ENCODE peak calls at places on chromosomes 7 and 10, in four cellular contexts. U is right lobe of liver, Q is GM23338, B is HCT116. S is an unnamed sample.

GRCh38 chr10:25758041-25758457 is 176.0 kb upstream of the MYO3A start:
- DNase-seq in U (no peak), Q (peak), B (peak), S (no peak)

GRCh38 chr10:14603539-14604102 is 171.1 kb downstream of the FAM107B start:
- DNase-seq in U (no peak), Q (peak), B (no peak), S (no peak)

GRCh38 chr7:103106336-103107070 is 31.6 kb downstream of the ARMC10 start:
- DNase-seq in U (peak), Q (peak), B (no peak), S (no peak)

GRCh38 chr7:117320523-117320922 is 2.3 kb downstream of the WNT2 start:
- DNase-seq in U (no peak), Q (no peak), B (no peak), S (no peak)

GRCh38 chr7:159068893-159069448 is 75.7 kb downstream of the VIPR2 start:
- DNase-seq in U (no peak), Q (no peak), B (no peak), S (no peak)

GRCh38 chr10:91163269-91163708 is 57.2 kb upstream of the PCGF5 start:
- DNase-seq in U (peak), Q (peak), B (peak), S (peak)

GRCh38 chr10:84012831-84013458 is 126.4 kb upstream of the GHITM start:
- DNase-seq in U (no peak), Q (no peak), B (no peak), S (no peak)

GRCh38 chr7:32357535-32358277 is 132.5 kb downstream of the LSM5 start:
- DNase-seq in U (no peak), Q (peak), B (peak), S (no peak)

GRCh38 chr10:17234541-17234940 is 6.5 kb downstream of the VIM start:
- DNase-seq in U (no peak), Q (no peak), B (no peak), S (no peak)

GRCh38 chr10:4083509-4084003 is 298.5 kb upstream of the KLF6 start:
- DNase-seq in U (no peak), Q (peak), B (no peak), S (no peak)

GRCh38 chr7:78959471-78959870 is 494.0 kb downstream of the MAGI2 start:
- DNase-seq in U (no peak), Q (no peak), B (no peak), S (no peak)

GRCh38 chr7:70334883-70335282 is 736.6 kb downstream of the AUTS2 start:
- DNase-seq in U (no peak), Q (no peak), B (no peak), S (no peak)

GRCh38 chr7:4703532-4703931 is 21.4 kb downstream of the FOXK1 start:
- DNase-seq in U (no peak), Q (no peak), B (no peak), S (no peak)

GRCh38 chr10:119233821-119234220 is 26.4 kb downstream of the GRK5 start:
- DNase-seq in U (no peak), Q (no peak), B (no peak), S (no peak)

GRCh38 chr7:7428806-7429205 is 106.9 kb downstream of the COL28A1 start:
- DNase-seq in U (no peak), Q (no peak), B (no peak), S (no peak)

GRCh38 chr7:132650498-132650897 is 74.2 kb upstream of the PLXNA4 start:
- DNase-seq in U (no peak), Q (peak), B (no peak), S (no peak)

GRCh38 chr10:47268696-47269095 is 31.3 kb upstream of the GDF10 start:
- DNase-seq in U (no peak), Q (peak), B (no peak), S (no peak)

GRCh38 chr10:47266602-47267001 is 33.4 kb upstream of the GDF10 start:
- DNase-seq in U (no peak), Q (no peak), B (no peak), S (no peak)

GRCh38 chr10:47264797-47265281 is 35.2 kb upstream of the GDF10 start:
- DNase-seq in U (no peak), Q (no peak), B (no peak), S (peak)

DNA sequence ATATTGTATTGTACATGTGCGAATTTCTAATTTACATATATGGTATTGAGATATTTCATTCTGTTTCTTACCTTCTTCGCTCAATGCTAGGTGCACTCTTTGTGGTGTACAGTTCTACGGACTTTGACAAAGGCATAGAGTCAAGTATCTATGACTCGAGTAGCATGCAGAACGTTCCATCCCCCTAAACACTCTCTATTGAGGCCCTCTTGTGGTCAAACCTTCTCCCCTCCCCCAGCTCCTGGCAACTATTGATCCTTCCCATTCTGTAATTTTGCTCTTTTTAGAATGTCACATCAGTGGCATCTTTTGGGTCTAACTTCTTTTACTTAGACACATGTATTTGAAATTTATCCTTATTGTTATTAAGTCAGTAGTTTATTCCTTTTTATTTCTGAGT is 30.7 kb upstream of the GDF10 start:
- DNase-seq in U (no peak), Q (peak), B (no peak), S (no peak)
- TF ChIP-seq CTCF in U (no peak), Q (peak), B (no peak), S (no peak)

DNA sequence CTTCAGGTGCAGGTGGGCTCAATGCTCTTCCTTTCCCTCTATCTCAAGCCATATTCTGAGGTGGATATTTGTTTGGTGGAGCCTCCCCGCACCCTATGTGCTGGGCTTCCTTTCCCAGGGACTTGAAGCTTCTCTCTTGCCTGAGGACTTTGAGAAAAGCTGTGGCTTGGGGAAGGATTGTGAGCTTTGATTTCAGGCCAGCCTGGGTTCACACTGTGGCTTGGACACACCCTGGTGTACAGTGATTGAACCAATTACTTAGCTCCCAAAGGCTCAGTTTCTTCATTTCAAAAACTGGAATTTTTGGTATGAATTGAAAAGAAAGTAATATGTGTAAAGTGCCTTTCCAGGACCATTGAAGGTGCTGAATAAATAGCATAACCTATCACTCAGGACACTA is 224.5 kb upstream of the GLI3 start:
- DNase-seq in U (no peak), Q (no peak), B (no peak), S (no peak)
- TF ChIP-seq CTCF in U (no peak), Q (no peak), B (no peak), S (no peak)

GRCh38 chr7:24722386-24723177 is 34.7 kb downstream of the GSDME start:
- DNase-seq in U (no peak), Q (peak), B (no peak), S (no peak)
- TF ChIP-seq CTCF in U (no peak), Q (peak), B (peak), S (no peak)

GRCh38 chr7:66013938-66014337 is 31.9 kb upstream of the GUSB start:
- DNase-seq in U (peak), Q (peak), B (peak), S (no peak)
- TF ChIP-seq CTCF in U (peak), Q (peak), B (peak), S (no peak)

GRCh38 chr10:79437111-79437814 is 8.2 kb downstream of the ZCCHC24 start:
- DNase-seq in U (no peak), Q (no peak), B (no peak), S (no peak)

GRCh38 chr10:79438699-79439085 is 6.7 kb downstream of the ZCCHC24 start:
- DNase-seq in U (no peak), Q (no peak), B (no peak), S (no peak)

GRCh38 chr10:79436066-79436849 is 9.2 kb downstream of the ZCCHC24 start:
- DNase-seq in U (no peak), Q (no peak), B (no peak), S (no peak)

GRCh38 chr10:79436850-79437103 is 8.6 kb downstream of the ZCCHC24 start:
- DNase-seq in U (no peak), Q (no peak), B (no peak), S (no peak)

DNA sequence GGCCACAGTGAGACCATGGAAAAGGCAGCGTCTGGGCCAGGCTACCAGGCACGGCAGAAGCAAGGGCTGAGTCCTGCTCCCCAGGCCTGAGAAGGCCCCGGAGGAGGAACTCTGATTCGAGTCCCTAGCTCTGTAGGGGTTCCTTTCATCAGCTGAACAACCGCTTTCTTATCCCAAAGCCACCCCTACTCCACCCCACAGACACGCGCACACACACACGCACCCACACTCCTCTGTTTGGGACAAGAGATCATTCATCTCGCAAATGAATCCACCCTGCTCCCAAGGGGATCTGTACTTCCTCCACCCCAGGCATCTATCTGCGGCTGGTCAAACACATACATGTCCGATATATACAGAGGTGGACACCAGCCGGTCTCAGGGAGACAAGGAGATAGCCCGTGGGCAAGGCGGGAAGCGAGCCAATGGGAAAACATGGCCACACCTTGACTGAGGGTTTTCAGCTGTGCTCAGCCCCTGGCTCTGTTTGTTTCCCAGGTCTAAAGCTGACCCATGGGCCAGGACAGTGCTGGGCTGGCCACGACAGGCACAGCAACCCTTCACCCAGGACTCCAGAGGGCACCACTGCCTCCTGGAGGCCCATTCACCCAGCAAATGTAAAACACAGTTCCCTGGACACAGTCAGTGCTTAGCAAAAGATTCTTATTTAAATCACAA is 7.3 kb downstream of the ZCCHC24 start:
- DNase-seq in U (no peak), Q (no peak), B (no peak), S (no peak)
- TF ChIP-seq CTCF in U (peak), Q (peak), B (no peak), S (no peak)

DNA sequence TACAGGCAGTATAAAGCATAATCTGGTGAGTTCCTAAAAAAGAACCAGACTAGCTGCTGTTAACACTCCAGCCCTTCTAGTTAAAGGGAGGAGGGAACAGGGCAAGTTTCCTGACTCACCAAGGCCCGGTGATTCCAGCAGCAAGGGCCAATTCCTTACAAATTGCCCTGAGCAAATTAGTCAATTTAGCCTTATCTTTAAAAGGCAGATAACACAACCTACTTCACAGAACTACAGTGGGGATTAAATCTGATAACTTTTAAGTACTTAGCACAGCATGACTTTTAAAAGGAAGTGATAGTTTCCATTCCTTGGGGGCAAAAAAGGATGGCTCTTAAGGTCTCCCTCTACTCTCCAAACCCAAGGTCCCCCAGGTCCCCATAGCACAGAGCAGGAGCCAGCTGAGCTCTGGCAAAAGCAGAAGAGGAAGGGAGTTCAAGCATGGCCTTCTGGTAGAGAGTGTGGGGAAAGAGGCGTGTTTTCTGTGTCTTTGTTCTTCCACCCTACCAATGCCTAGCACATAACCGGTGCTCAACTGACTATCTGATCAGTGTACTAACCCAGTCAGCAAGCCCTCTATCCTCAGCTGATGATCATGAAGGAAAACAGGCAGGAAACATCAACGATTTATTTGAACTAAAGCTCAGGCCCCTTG is 4.0 kb downstream of the CDCA7L start:
- DNase-seq in U (no peak), Q (no peak), B (no peak), S (no peak)
- TF ChIP-seq CTCF in U (no peak), Q (no peak), B (no peak), S (no peak)

GRCh38 chr7:20331231-20331880 is 656 bp downstream of the ITGB8 start:
- DNase-seq in U (peak), Q (peak), B (no peak), S (no peak)
- TF ChIP-seq CTCF in U (no peak), Q (no peak), B (no peak), S (no peak)

S was measured in CD14-positive monocyte.